ENCODE peak calls at places on chromosomes 13 and 19, in eight cellular contexts. G is transverse colon, M is ovary, U is stomach, T is A549, W is sigmoid colon, J is H1, E is K562. Q is an unnamed sample.

GRCh38 chr19:54266133-54266532 is 9.1 kb upstream of the LILRB5 start:
- DNase-seq in G (peak), M (peak), U (peak), T (peak), W (peak), J (peak), E (peak), Q (peak)

GRCh38 chr19:47467914-47468313 is 3.8 kb downstream of the SLC8A2 start:
- DNase-seq in G (no peak), M (no peak), U (no peak), T (no peak), W (no peak), J (no peak), E (no peak), Q (no peak)

GRCh38 chr19:30630289-30631034 is 258.3 kb downstream of the ZNF536 start:
- DNase-seq in G (no peak), M (no peak), U (no peak), T (no peak), W (no peak), J (no peak), E (no peak), Q (no peak)

GRCh38 chr19:10977773-10978155 is 16.9 kb downstream of the SMARCA4 start:
- DNase-seq in G (no peak), M (no peak), U (no peak), T (no peak), W (no peak), J (no peak), E (no peak), Q (no peak)

GRCh38 chr13:111893607-111894443 is 173.1 kb upstream of the SOX1 start:
- DNase-seq in G (no peak), M (no peak), U (no peak), T (no peak), W (no peak), J (no peak), E (no peak), Q (no peak)

GRCh38 chr19:40313229-40313983 is 28.3 kb upstream of the AKT2 start:
- DNase-seq in G (no peak), M (no peak), U (no peak), T (no peak), W (no peak), J (no peak), E (no peak), Q (no peak)

GRCh38 chr19:28208745-28209144 is 1004.2 kb downstream of the UQCRFS1 start:
- DNase-seq in G (no peak), M (no peak), U (no peak), T (no peak), W (no peak), J (no peak), E (no peak), Q (no peak)

GRCh38 chr19:572891-573825 is 762 bp downstream of the BSG start:
- DNase-seq in G (peak), M (peak), U (peak), T (peak), W (peak), J (no peak), E (no peak), Q (no peak)

GRCh38 chr13:70380809-70381208 is 272.6 kb upstream of the KLHL1 start:
- DNase-seq in G (no peak), M (no peak), U (no peak), T (no peak), W (no peak), J (no peak), E (no peak), Q (no peak)

GRCh38 chr13:100434010-100434763 is 154.4 kb downstream of the GGACT start:
- DNase-seq in G (no peak), M (no peak), U (no peak), T (peak), W (no peak), J (no peak), E (no peak), Q (no peak)

GRCh38 chr13:79128158-79128557 is 277.9 kb downstream of the RBM26 start:
- DNase-seq in G (no peak), M (no peak), U (no peak), T (peak), W (no peak), J (no peak), E (no peak), Q (no peak)

GRCh38 chr13:21436582-21436981 is 22.5 kb downstream of the ZDHHC20 start:
- DNase-seq in G (no peak), M (no peak), U (no peak), T (no peak), W (no peak), J (no peak), E (no peak), Q (no peak)

GRCh38 chr19:8610041-8610927 is at the start of gene ADAMTS10:
- DNase-seq in G (peak), M (peak), U (no peak), T (no peak), W (peak), J (no peak), E (peak), Q (no peak)

GRCh38 chr13:77728265-77728966 is 30.9 kb downstream of the SLAIN1 start:
- DNase-seq in G (no peak), M (no peak), U (no peak), T (no peak), W (no peak), J (no peak), E (no peak), Q (no peak)

GRCh38 chr19:14381689-14382474 is 638 bp downstream of the ADGRE5 start:
- DNase-seq in G (peak), M (no peak), U (peak), T (peak), W (peak), J (no peak), E (peak), Q (peak)

GRCh38 chr19:14383556-14383897 is 2.3 kb downstream of the ADGRE5 start:
- DNase-seq in G (peak), M (peak), U (no peak), T (no peak), W (peak), J (no peak), E (peak), Q (no peak)

GRCh38 chr19:14375582-14376291 is 5.5 kb upstream of the ADGRE5 start:
- DNase-seq in G (no peak), M (no peak), U (no peak), T (no peak), W (peak), J (no peak), E (no peak), Q (no peak)

GRCh38 chr19:14375055-14375581 is 6.1 kb upstream of the ADGRE5 start:
- DNase-seq in G (peak), M (no peak), U (peak), T (no peak), W (peak), J (no peak), E (no peak), Q (no peak)

GRCh38 chr19:14378890-14379289 is 2.4 kb upstream of the ADGRE5 start:
- DNase-seq in G (no peak), M (no peak), U (no peak), T (no peak), W (no peak), J (no peak), E (no peak), Q (no peak)
- H3K27ac ChIP-seq in G (peak), M (no peak), U (peak), T (no peak), W (peak), J (no peak), E (no peak), Q (peak)

GRCh38 chr19:20077791-20078463 is at the start of gene ZNF90:
- DNase-seq in G (peak), M (peak), U (peak), T (peak), W (peak), J (peak), E (peak), Q (peak)
- TF ChIP-seq CTCF in G (no peak), M (no peak), U (no peak), T (no peak), W (no peak), J (no peak), E (no peak), Q (no peak)

DNA sequence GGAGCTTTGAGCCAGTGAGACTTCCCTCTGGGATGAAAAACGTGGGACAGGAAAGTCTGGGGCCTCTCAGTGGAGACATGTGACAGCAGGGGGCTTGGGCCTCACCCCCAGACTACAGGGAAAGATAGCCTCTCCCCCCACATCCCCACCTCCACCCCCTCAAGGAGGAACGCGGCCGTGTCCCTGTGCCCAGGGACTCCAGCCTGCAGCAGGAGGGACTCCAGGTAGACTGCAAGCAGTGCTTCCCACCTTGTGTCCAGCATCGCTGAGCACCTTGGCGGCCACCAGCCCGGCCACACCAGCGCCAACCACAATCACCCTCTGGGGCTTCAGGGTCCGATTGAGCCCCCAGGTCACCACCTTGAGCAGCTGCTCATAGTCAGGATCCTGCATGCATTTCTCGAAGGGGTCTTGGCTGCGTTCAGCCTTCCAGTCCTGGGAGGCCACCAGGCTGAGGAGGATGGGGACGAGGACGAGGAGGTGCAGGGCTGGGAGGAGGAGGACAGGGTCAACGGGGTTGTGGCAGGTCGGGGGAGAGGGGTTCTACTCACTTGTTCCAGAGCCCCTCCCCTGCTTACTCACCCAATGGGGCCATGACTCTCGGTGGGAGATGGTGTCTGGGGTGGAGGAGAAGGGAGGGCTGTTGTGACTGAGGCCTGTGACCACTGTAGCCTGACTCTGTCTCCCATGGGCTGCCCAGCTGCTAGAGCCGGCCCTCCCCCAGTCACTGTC is 955 bp downstream of the IL4I1 start:
- DNase-seq in G (no peak), M (no peak), U (no peak), T (no peak), W (no peak), J (no peak), E (no peak), Q (no peak)
- TF ChIP-seq EP300 in G (no peak), M (no peak), U (no peak), T (no peak), W (no peak), J (no peak), E (no peak), Q (no peak)

GRCh38 chr19:32580353-32580900 is 563 bp upstream of the PDCD5 start:
- DNase-seq in G (no peak), M (no peak), U (no peak), T (no peak), W (no peak), J (no peak), E (peak), Q (no peak)

GRCh38 chr19:32581704-32582164 is 744 bp downstream of the PDCD5 start:
- DNase-seq in G (peak), M (no peak), U (no peak), T (peak), W (no peak), J (no peak), E (peak), Q (no peak)

GRCh38 chr19:32576790-32577189 is 4.2 kb upstream of the PDCD5 start:
- DNase-seq in G (no peak), M (no peak), U (no peak), T (no peak), W (no peak), J (no peak), E (no peak), Q (no peak)

GRCh38 chr19:32580901-32581703 is at the start of gene PDCD5:
- DNase-seq in G (peak), M (peak), U (peak), T (peak), W (peak), J (peak), E (peak), Q (peak)
- H3K27ac ChIP-seq in G (peak), M (peak), U (peak), T (peak), W (peak), J (peak), E (peak), Q (peak)

GRCh38 chr13:75687145-75687763 is 51.1 kb downstream of the LMO7 start:
- DNase-seq in G (no peak), M (no peak), U (no peak), T (peak), W (no peak), J (no peak), E (peak), Q (no peak)
- TF ChIP-seq CTCF in G (peak), M (peak), U (no peak), T (peak), W (no peak), J (peak), E (peak), Q (peak)

DNA sequence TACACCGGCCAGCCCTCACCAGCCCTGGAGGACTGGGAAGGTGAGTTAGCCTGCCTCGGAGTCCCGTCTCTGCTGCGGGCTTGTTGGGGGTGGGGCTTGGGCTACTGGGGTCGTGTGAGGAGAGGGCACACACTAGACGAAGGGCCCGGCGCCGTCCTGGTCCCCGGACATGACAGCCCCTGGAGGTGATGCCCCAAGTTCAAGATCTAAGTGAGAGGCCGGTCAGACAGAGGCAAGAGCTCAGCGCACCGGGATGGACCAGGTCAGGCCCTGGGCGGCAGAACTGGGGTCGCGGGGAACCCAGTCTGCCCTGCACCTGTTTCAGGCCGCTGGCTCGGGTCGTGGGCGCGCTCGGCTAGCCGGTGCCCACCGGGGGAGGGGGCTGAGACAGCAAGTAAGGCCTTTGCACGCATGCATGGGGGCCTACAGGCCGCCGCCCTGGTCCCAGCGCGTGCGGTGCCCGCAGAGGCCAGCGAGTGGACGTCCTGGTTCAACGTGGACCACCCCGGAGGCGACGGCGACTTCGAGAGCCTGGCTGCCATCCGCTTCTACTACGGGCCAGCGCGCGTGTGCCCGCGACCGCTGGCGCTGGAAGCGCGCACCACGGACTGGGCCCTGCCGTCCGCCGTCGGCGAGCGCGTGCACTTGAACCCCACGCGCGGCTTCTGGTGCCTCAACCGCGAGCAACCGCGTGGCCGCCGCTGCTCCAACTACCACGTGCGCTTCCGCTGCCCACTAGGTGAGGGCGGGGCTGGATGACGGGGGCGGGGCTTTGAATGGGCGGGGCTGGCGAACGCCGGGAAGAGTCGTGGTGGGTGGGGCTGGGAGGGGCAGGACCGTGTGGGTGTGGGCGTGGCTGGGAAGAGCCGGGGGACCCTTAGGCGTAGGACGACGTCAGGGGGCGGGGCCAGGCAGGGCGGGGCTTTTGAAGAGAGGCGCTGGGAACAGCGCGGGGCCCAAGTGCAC is 2.0 kb downstream of the CILP2 start:
- DNase-seq in G (peak), M (peak), U (peak), T (peak), W (peak), J (peak), E (peak), Q (no peak)
- TF ChIP-seq EP300 in G (no peak), M (no peak), U (no peak), T (no peak), W (no peak), J (no peak), E (no peak), Q (no peak)